ENCODE peak calls at places on chromosomes 4 and X, in seven cellular contexts. N is CD4-positive, alpha-beta T cell; Z is colonic mucosa; U is mesothelial cell of epicardium; A is heart right ventricle; Q is IMR-90; O is SK-N-SH. W is an unnamed sample.

GRCh38 chr4:87345139-87345538 is 22.5 kb upstream of the HSD17B13 start:
- DNase-seq in N (no peak), Z (no peak), U (no peak), A (no peak), Q (no peak), O (no peak), W (no peak)

GRCh38 chrX:111662314-111662713 is 18.7 kb upstream of the ALG13 start:
- DNase-seq in N (no peak), Z (no peak), U (no peak), A (no peak), Q (no peak), O (no peak), W (no peak)

GRCh38 chr4:151169223-151169622 is 69.8 kb downstream of the RPS3A start:
- DNase-seq in N (no peak), Z (peak; percentile 58), U (peak; percentile 45), A (peak; percentile 46), Q (peak; percentile 99), O (peak; percentile 90), W (no peak)

GRCh38 chr4:89684536-89684935 is 152.4 kb downstream of the SNCA start:
- DNase-seq in N (no peak), Z (no peak), U (no peak), A (no peak), Q (no peak), O (no peak), W (no peak)

GRCh38 chr4:113141901-113142346 is 92.5 kb downstream of the ANK2 start:
- DNase-seq in N (no peak), Z (no peak), U (no peak), A (no peak), Q (peak; percentile 43), O (no peak), W (peak; percentile 27)

GRCh38 chrX:109327271-109327670 is 154.6 kb downstream of the GUCY2F start:
- DNase-seq in N (no peak), Z (no peak), U (no peak), A (no peak), Q (no peak), O (no peak), W (no peak)

GRCh38 chr4:6668391-6668790 is 25.3 kb upstream of the S100P start:
- DNase-seq in N (no peak), Z (no peak), U (no peak), A (no peak), Q (peak; percentile 80), O (no peak), W (no peak)

GRCh38 chrX:41634284-41634683 is 54.5 kb upstream of the GPR34 start:
- DNase-seq in N (no peak), Z (no peak), U (no peak), A (no peak), Q (peak; percentile 45), O (no peak), W (no peak)

GRCh38 chr4:152408514-152409327 is 127.2 kb downstream of the FBXW7 start:
- DNase-seq in N (no peak), Z (peak; percentile 34), U (no peak), A (no peak), Q (peak; percentile 50), O (peak; percentile 8), W (no peak)

GRCh38 chr4:55920571-55920970 is 28.2 kb upstream of the CEP135 start:
- DNase-seq in N (no peak), Z (no peak), U (no peak), A (no peak), Q (no peak), O (no peak), W (no peak)

GRCh38 chr4:139764686-139765085 is 99.1 kb downstream of the MGST2 start:
- DNase-seq in N (no peak), Z (no peak), U (no peak), A (peak; percentile 25), Q (no peak), O (no peak), W (no peak)

GRCh38 chr4:88759039-88759631 is 61.5 kb upstream of the NAP1L5 start:
- DNase-seq in N (no peak), Z (no peak), U (no peak), A (no peak), Q (peak; percentile 64), O (peak; percentile 32), W (no peak)

GRCh38 chrX:39445336-39445735 is 644.1 kb downstream of the MID1IP1 start:
- DNase-seq in N (peak; percentile 11), Z (peak; percentile 41), U (no peak), A (no peak), Q (no peak), O (no peak), W (peak; percentile 15)
- TF ChIP-seq CTCF in N (no peak), Z (peak; percentile 32), U (peak; percentile 26), A (peak; percentile 40), Q (no peak), O (peak; percentile 55), W (no peak)

DNA sequence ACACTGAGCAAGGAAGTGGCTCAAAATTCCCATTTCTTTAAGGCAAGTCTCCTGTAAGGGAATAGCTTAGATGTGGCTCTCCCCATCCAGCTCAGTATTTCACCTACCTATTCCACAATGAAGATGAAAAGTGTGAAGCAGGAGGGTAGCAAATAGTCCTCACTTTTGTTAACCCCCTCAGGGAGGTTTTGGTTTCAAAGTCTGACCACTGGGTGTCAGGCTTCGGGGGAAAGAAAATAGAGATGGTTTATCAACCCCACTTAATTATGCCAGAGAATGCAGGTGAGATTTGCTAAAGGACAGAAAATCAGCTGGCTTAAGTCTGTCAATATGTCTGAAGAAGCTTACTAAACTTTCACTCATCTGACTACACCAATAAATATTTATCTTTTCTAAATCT is 69.5 kb downstream of the DHX15 start:
- DNase-seq in N (no peak), Z (no peak), U (no peak), A (no peak), Q (no peak), O (peak; percentile 18), W (no peak)
- TF ChIP-seq CTCF in N (no peak), Z (no peak), U (no peak), A (no peak), Q (peak; percentile 22), O (peak; percentile 41), W (no peak)

GRCh38 chr4:137069473-137069872 is 462.8 kb downstream of the PCDH18 start:
- DNase-seq in N (no peak), Z (no peak), U (no peak), A (no peak), Q (no peak), O (no peak), W (no peak)
- TF ChIP-seq CTCF in N (no peak), Z (no peak), U (no peak), A (no peak), Q (no peak), O (peak; percentile 24), W (no peak)

GRCh38 chrX:136209016-136209738 is 42.0 kb downstream of the MAP7D3 start:
- DNase-seq in N (peak; percentile 31), Z (peak; percentile 42), U (no peak), A (peak; percentile 52), Q (peak; percentile 56), O (peak; percentile 62), W (peak; percentile 56)
- TF ChIP-seq CTCF in N (no peak), Z (peak; percentile 43), U (peak; percentile 50), A (peak; percentile 57), Q (peak; percentile 64), O (peak; percentile 67), W (peak; percentile 61)

GRCh38 chr4:78625073-78625472 is 73.5 kb downstream of the ANXA3 start:
- DNase-seq in N (no peak), Z (no peak), U (no peak), A (no peak), Q (no peak), O (no peak), W (no peak)
- TF ChIP-seq CTCF in N (no peak), Z (no peak), U (no peak), A (no peak), Q (no peak), O (no peak), W (no peak)

DNA sequence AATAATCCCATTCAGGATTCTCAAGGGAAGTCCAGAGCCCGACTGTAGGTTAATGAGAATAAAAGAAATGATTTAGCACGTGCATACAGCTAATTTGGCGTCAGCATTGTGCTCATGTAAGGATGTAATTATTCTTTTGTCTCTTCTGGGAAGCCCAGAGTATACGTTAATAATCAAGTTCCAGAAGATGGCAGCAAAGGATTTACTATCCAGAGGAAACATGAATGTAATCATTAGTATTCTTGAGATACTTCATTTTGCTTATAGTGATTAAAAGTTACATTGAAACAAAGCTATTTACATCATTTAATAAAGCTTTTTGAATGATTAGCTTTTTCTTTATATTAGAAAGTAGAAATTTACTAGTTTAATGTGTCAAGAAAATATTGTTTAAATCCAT is 27.1 kb upstream of the MAP9 start:
- DNase-seq in N (no peak), Z (no peak), U (no peak), A (no peak), Q (peak; percentile 72), O (peak; percentile 53), W (no peak)
- TF ChIP-seq CTCF in N (no peak), Z (no peak), U (no peak), A (peak; percentile 52), Q (peak; percentile 72), O (peak; percentile 61), W (peak; percentile 28)

DNA sequence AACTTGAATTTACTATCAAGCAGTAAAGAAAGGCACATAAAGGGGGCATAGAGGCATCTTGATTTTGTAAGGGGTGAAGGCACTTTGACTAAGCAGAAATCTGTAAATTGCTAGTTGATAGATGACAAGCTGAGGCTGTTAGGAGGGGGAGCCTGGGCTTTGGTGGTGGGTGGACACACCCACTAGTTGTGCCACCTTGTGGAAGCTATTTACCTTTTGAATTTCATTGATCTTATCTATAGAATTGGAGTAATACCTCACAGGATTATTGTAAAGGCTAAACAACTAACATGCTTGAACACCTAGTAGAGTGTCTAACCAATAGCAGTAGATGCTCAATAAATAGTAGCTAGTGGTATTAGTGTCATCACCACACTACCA is 142.8 kb upstream of the KCNIP4 start:
- DNase-seq in N (no peak), Z (no peak), U (no peak), A (no peak), Q (no peak), O (no peak), W (peak; percentile 0)
- TF ChIP-seq CTCF in N (no peak), Z (no peak), U (no peak), A (no peak), Q (no peak), O (peak; percentile 22), W (no peak)

GRCh38 chr4:40916880-40917279 is 167.1 kb downstream of the NSUN7 start:
- DNase-seq in N (no peak), Z (peak; percentile 56), U (no peak), A (no peak), Q (no peak), O (no peak), W (peak; percentile 51)
- TF ChIP-seq CTCF in N (no peak), Z (peak; percentile 22), U (no peak), A (peak; percentile 48), Q (peak; percentile 2), O (peak; percentile 43), W (peak; percentile 31)

DNA sequence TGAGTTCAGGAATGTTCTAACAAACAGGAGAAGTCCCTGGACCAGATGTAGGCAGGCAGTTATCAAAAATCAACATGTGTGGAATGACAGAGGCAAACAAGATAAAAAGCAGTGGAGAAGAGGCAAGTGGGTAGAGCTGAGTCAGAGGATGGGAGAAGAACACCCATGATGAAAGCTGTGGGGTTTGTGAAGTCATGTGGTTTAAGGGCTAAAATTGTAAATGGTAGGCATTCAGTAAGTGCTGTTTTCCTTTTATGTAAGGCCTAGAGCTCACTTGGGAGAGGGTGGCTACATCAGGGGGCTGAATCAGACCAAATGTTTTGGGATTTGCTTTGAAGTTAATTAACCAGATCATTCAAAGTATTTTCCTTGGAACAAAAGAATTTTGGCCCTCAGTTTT is 114.6 kb upstream of the PCDH7 start:
- DNase-seq in N (no peak), Z (no peak), U (no peak), A (no peak), Q (no peak), O (no peak), W (no peak)
- TF ChIP-seq CTCF in N (no peak), Z (no peak), U (no peak), A (no peak), Q (no peak), O (no peak), W (no peak)